ENCODE peak calls at places on chromosomes 3 and 15, in four cellular contexts. F, Q, E and G are unnamed samples.

GRCh38 chr3:32733631-32734229 is 48.7 kb downstream of the CNOT10 start:
- ATAC-seq in F (no peak), Q (peak), E (peak), G (peak)

GRCh38 chr3:127458698-127459097 is 131.8 kb downstream of the TPRA1 start:
- ATAC-seq in F (no peak), E (no peak), Q (no peak), G (no peak)

GRCh38 chr3:10957976-10958749 is 34.4 kb upstream of the SLC6A1 start:
- ATAC-seq in F (no peak), Q (peak), E (no peak), G (no peak)

GRCh38 chr3:51568041-51568440 is 29.5 kb downstream of the RAD54L2 start:
- ATAC-seq in F (no peak), E (no peak), Q (peak), G (no peak)

GRCh38 chr15:89105147-89105546 is 16.9 kb downstream of the ABHD2 start:
- ATAC-seq in E (no peak), F (no peak), Q (no peak), G (no peak)

GRCh38 chr3:152282813-152283212 is 14.1 kb downstream of the MBNL1 start:
- ATAC-seq in Q (peak), E (no peak), F (no peak), G (no peak)

GRCh38 chr3:124283644-124284008 is 291.7 kb upstream of the ROPN1 start:
- ATAC-seq in E (no peak), F (no peak), Q (no peak), G (no peak)

GRCh38 chr3:72872183-72872582 is 15.7 kb upstream of the GXYLT2 start:
- ATAC-seq in Q (no peak), F (no peak), E (no peak), G (no peak)